ENCODE peak calls at places on chromosomes 5 and 9, in ten cellular contexts. P is spleen; W is foreskin fibroblast; O is fibroblast of the aortic adventitia; Y is fibroblast of pulmonary artery; C is CD8-positive, alpha-beta T cell; G is cardiac fibroblast; L is heart right ventricle; D is AG09309; E is tibial artery. I is an unnamed sample.

GRCh38 chr9:97848582-97849237 is 4.3 kb upstream of the FOXE1 start:
- DNase-seq in P (peak), W (no peak), O (no peak), Y (no peak), C (no peak), G (no peak), L (no peak), D (no peak), E (peak), I (no peak)

GRCh38 chr5:138724470-138725146 is 28.6 kb upstream of the CTNNA1 start:
- DNase-seq in P (no peak), W (peak), O (peak), Y (peak), C (no peak), G (peak), L (peak), D (no peak), E (peak), I (peak)

GRCh38 chr5:134184155-134185135 is 7.7 kb upstream of the SKP1 start:
- DNase-seq in P (peak), W (peak), O (peak), Y (peak), C (peak), G (peak), L (peak), D (no peak), E (peak), I (peak)

GRCh38 chr9:2181794-2182193 is 166.6 kb downstream of the SMARCA2 start:
- DNase-seq in P (no peak), W (peak), O (no peak), Y (peak), C (no peak), G (peak), L (no peak), D (no peak), E (no peak), I (no peak)

GRCh38 chr5:151092750-151093149 is 11.9 kb upstream of the TNIP1 start:
- DNase-seq in P (no peak), W (peak), O (peak), Y (peak), C (no peak), G (peak), L (no peak), D (peak), E (no peak), I (peak)

GRCh38 chr5:116564756-116565593 is 9.6 kb downstream of the SEMA6A start:
- DNase-seq in P (no peak), W (no peak), O (no peak), Y (no peak), C (no peak), G (no peak), L (no peak), D (no peak), E (no peak), I (no peak)

GRCh38 chr9:4371108-4371507 is 71.2 kb upstream of the GLIS3 start:
- DNase-seq in P (no peak), W (peak), O (peak), Y (peak), C (no peak), G (peak), L (no peak), D (peak), E (no peak), I (peak)

GRCh38 chr5:143064661-143065060 is 294.5 kb downstream of the ARHGAP26 start:
- DNase-seq in P (no peak), W (no peak), O (no peak), Y (peak), C (no peak), G (peak), L (no peak), D (no peak), E (no peak), I (no peak)

GRCh38 chr5:93791520-93791972 is 50.1 kb upstream of the POU5F2 start:
- DNase-seq in P (no peak), W (no peak), O (peak), Y (peak), C (no peak), G (peak), L (no peak), D (no peak), E (no peak), I (no peak)

GRCh38 chr5:4906821-4907220 is 233.3 kb upstream of the ADAMTS16 start:
- DNase-seq in P (no peak), W (no peak), O (peak), Y (no peak), C (no peak), G (no peak), L (no peak), D (no peak), E (no peak), I (no peak)

GRCh38 chr9:18358325-18358724 is 115.6 kb upstream of the ADAMTSL1 start:
- DNase-seq in P (no peak), W (peak), O (no peak), Y (no peak), C (no peak), G (peak), L (no peak), D (no peak), E (no peak), I (peak)
- H3K4me3 ChIP-seq in P (no peak), W (no peak), O (no peak), Y (no peak), C (no peak), G (no peak), L (no peak), D (no peak), E (no peak), I (no peak)

GRCh38 chr5:90135979-90136378 is 273.6 kb downstream of the CETN3 start:
- DNase-seq in P (no peak), W (no peak), O (no peak), Y (no peak), C (no peak), G (no peak), L (no peak), D (no peak), E (no peak), I (no peak)
- TF ChIP-seq CTCF in P (no peak), W (no peak), O (no peak), Y (peak), C (no peak), G (no peak), L (no peak), D (no peak), E (no peak), I (peak)

DNA sequence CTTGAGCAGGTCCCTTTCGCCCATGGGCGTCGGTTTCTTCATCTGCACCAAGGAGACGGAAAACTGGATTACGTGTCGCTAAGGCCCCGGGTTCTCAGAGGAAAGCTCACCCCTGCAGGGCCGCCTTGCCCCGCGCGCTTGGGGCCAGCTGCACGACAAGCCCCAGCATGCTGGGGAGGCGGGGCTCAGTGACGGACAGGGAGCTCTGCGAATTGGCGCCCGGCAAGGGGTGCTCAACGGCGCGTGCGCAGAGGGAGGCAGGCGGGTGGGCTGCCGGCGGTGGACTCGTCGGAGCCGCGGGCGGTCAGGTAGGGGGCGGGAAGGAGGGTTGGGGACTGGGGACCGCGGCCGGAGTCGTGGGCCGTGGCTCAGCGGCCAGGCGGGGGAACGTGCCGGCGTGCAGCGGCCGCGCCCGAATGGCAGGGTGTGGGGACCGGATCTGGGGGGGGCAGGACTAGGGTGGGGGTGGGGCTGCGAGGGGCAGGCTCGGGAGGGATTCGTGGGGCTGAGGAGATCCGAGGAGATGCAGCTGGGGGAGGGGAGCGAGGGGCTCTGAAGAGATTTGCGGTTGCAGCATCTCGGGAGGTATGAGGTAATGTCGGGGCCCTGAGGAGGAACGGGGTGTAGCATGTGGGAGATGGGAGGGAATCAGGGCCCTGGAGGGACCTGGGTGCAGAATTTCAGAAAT is at the start of gene TRIM32:
- DNase-seq in P (peak), W (peak), O (peak), Y (peak), C (peak), G (peak), L (peak), D (peak), E (peak), I (peak)
- H3K4me3 ChIP-seq in P (peak), W (peak), O (peak), Y (peak), C (peak), G (peak), L (peak), D (peak), E (peak), I (peak)

DNA sequence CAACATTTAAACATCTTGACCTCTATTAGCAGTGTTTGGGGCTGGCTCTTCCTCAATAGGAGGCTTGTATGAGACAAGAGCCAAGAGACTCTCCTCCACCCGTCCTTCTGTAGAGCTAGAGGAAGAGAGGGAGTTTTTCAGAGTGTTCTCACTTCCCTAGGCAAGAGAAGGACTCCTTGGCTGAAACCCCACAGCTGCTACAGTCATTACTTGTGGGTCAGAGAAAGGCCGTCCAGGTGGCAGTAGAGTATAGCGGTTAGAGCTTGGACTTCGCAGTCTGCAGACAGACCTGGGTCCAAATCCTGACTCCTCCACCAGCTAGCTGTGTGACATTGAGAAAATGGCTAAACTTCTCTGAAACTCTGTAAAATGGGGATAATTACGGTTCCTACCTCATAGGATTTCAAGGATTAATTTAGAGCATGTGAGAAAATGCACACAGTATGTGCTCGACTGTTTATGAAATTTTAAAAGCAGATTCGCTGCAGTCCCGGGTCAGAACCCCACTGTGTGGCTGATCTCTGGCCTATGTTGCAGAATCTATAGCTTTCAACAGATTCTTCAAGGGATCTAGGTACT is 80.8 kb upstream of the ARAP3 start:
- DNase-seq in P (no peak), W (no peak), O (no peak), Y (peak), C (no peak), G (peak), L (peak), D (no peak), E (no peak), I (no peak)
- TF ChIP-seq CTCF in P (no peak), W (no peak), O (no peak), Y (no peak), C (no peak), G (peak), L (no peak), D (no peak), E (no peak), I (no peak)

DNA sequence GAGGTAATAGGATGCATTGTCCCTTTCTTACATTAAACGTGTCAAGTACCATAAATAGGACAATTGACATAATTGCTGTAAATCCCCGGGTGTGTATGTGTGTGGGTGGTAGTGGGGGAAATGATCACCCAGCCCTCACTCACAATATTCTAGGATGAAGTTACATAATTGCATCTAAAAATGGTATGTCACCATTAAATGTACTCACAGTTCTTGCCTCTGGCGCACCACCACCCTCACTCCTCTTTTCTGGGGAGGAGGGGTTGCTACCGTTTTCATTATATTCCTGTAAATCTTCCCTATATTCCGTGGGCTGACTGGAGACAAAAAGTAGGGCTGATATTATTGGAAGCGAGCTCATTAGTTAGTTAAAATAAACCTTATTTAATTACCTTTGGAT is 563.8 kb downstream of the TLR4 start:
- DNase-seq in P (no peak), W (no peak), O (no peak), Y (no peak), C (no peak), G (no peak), L (no peak), D (no peak), E (no peak), I (no peak)
- H3K4me3 ChIP-seq in P (no peak), W (no peak), O (no peak), Y (no peak), C (no peak), G (no peak), L (no peak), D (no peak), E (no peak), I (no peak)

GRCh38 chr5:14213813-14214585 is 70.9 kb downstream of the TRIO start:
- DNase-seq in P (no peak), W (no peak), O (no peak), Y (no peak), C (no peak), G (no peak), L (no peak), D (no peak), E (no peak), I (no peak)

GRCh38 chr5:14210729-14211128 is 67.6 kb downstream of the TRIO start:
- DNase-seq in P (no peak), W (no peak), O (no peak), Y (no peak), C (no peak), G (no peak), L (no peak), D (no peak), E (no peak), I (no peak)

GRCh38 chr5:14212838-14213237 is 69.7 kb downstream of the TRIO start:
- DNase-seq in P (no peak), W (no peak), O (no peak), Y (no peak), C (no peak), G (no peak), L (no peak), D (no peak), E (no peak), I (no peak)

GRCh38 chr5:14211818-14212799 is 69.0 kb downstream of the TRIO start:
- DNase-seq in P (no peak), W (no peak), O (no peak), Y (no peak), C (no peak), G (no peak), L (no peak), D (no peak), E (no peak), I (no peak)

GRCh38 chr5:14213253-14213652 is 70.1 kb downstream of the TRIO start:
- DNase-seq in P (no peak), W (no peak), O (no peak), Y (no peak), C (no peak), G (peak), L (no peak), D (no peak), E (no peak), I (peak)
- TF ChIP-seq CTCF in P (no peak), W (no peak), O (no peak), Y (no peak), C (no peak), G (no peak), L (no peak), D (no peak), E (no peak), I (no peak)

GRCh38 chr5:60830581-60831127 is 13.4 kb downstream of the ELOVL7 start:
- DNase-seq in P (no peak), W (no peak), O (no peak), Y (no peak), C (no peak), G (no peak), L (no peak), D (no peak), E (no peak), I (no peak)

GRCh38 chr5:60841361-60841760 is 2.7 kb downstream of the ELOVL7 start:
- DNase-seq in P (no peak), W (no peak), O (no peak), Y (no peak), C (no peak), G (no peak), L (no peak), D (no peak), E (no peak), I (no peak)

GRCh38 chr5:60835554-60835953 is 8.5 kb downstream of the ELOVL7 start:
- DNase-seq in P (no peak), W (peak), O (peak), Y (peak), C (no peak), G (peak), L (no peak), D (no peak), E (no peak), I (peak)

GRCh38 chr5:60836131-60836530 is 7.9 kb downstream of the ELOVL7 start:
- DNase-seq in P (no peak), W (no peak), O (no peak), Y (no peak), C (no peak), G (no peak), L (no peak), D (no peak), E (no peak), I (no peak)
- H3K4me3 ChIP-seq in P (no peak), W (no peak), O (no peak), Y (no peak), C (no peak), G (no peak), L (no peak), D (no peak), E (no peak), I (no peak)

DNA sequence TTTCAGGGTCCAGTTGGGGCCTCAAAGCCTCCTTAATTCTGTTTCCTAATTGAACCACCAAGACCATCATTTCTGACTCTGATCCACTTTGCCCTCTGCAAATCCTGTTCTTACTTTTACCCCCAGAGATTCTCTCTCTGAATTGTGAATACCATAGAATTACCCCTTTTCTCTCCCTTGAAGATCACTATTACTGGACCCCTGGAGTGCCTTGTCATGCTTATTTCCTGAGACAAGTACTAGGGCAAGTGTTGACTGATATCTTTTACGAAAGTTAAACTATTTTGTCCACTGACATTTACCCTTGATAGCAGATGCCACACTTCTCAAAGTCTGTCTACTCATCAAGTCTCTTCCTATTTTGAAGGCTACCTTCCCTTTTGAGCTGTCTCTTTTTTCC is 246.9 kb upstream of the PTGER4 start:
- DNase-seq in P (no peak), W (no peak), O (no peak), Y (no peak), C (no peak), G (no peak), L (no peak), D (no peak), E (no peak), I (no peak)
- TF ChIP-seq CTCF in P (no peak), W (no peak), O (no peak), Y (no peak), C (no peak), G (no peak), L (no peak), D (no peak), E (no peak), I (no peak)

I was measured in bronchial epithelial cell.